ENCODE peak calls at places on chromosomes 16 and 17, in four cellular contexts. Q is cardiac muscle cell, V is thoracic aorta, F is A549. K is an unnamed sample.
A peak's percentile ranks its signal among the peaks of the same experiment; 100 is the strongest.

GRCh38 chr17:65988451-65988850 is 203.5 kb downstream of the CEP112 start:
- DNase-seq in Q (no peak), V (no peak), F (no peak), K (no peak)

GRCh38 chr16:54446639-54447038 is 160.1 kb upstream of the IRX3 start:
- DNase-seq in Q (no peak), V (peak; percentile 51), F (no peak), K (peak; percentile 82)

GRCh38 chr17:64399071-64399766 is 8.6 kb upstream of the PECAM1 start:
- DNase-seq in Q (no peak), V (no peak), F (no peak), K (no peak)

GRCh38 chr17:2994441-2994840 is 69.0 kb downstream of the OR1D5 start:
- DNase-seq in Q (no peak), V (no peak), F (no peak), K (no peak)

GRCh38 chr17:53032861-53033271 is 789.9 kb upstream of the KIF2B start:
- DNase-seq in Q (peak; percentile 94), V (no peak), F (no peak), K (peak; percentile 12)

GRCh38 chr16:84860383-84860782 is 40.6 kb downstream of the CRISPLD2 start:
- DNase-seq in Q (no peak), V (no peak), F (no peak), K (no peak)

GRCh38 chr17:47815106-47815918 is 6.3 kb downstream of the OSBPL7 start:
- DNase-seq in Q (no peak), V (no peak), F (no peak), K (no peak)

GRCh38 chr17:8360260-8360659 is 16.2 kb downstream of the KRABD2 start:
- DNase-seq in Q (no peak), V (no peak), F (no peak), K (no peak)

GRCh38 chr17:44533533-44534246 is 23.6 kb upstream of the FZD2 start:
- DNase-seq in Q (peak; percentile 96), V (peak; percentile 73), F (peak; percentile 99), K (peak; percentile 93)

GRCh38 chr17:46818319-46818928 is at the start of gene WNT3:
- DNase-seq in Q (peak; percentile 36), V (no peak), F (no peak), K (no peak)

GRCh38 chr16:85641776-85642176 is 28.7 kb downstream of the GSE1 start:
- DNase-seq in Q (no peak), V (no peak), F (no peak), K (no peak)

GRCh38 chr17:9470171-9470570 is 105.4 kb downstream of the STX8 start:
- DNase-seq in Q (no peak), V (no peak), F (no peak), K (peak; percentile 44)

GRCh38 chr16:66287416-66287815 is 79.1 kb upstream of the CDH5 start:
- DNase-seq in Q (no peak), V (no peak), F (no peak), K (no peak)

GRCh38 chr16:79947771-79948170 is 347.2 kb upstream of the MAF start:
- DNase-seq in Q (no peak), V (no peak), F (no peak), K (no peak)

GRCh38 chr16:9859706-9860105 is 322.5 kb downstream of the GRIN2A start:
- DNase-seq in Q (no peak), V (no peak), F (no peak), K (no peak)

GRCh38 chr17:8223356-8224063 is 13.1 kb upstream of the AURKB start:
- DNase-seq in Q (peak; percentile 76), V (no peak), F (peak; percentile 48), K (peak; percentile 50)

GRCh38 chr17:81315170-81315884 is 20.2 kb upstream of the SLC38A10 start:
- DNase-seq in Q (no peak), V (no peak), F (no peak), K (no peak)

GRCh38 chr17:19756551-19756950 is 8.5 kb upstream of the ALDH3A1 start:
- DNase-seq in Q (peak; percentile 27), V (no peak), F (no peak), K (no peak)

GRCh38 chr17:34443832-34444469 is 80.9 kb upstream of the CCL1 start:
- DNase-seq in Q (peak; percentile 21), V (no peak), F (peak; percentile 48), K (no peak)

GRCh38 chr17:20998571-20999043 is 44.2 kb downstream of the USP22 start:
- DNase-seq in Q (no peak), V (no peak), F (no peak), K (no peak)

GRCh38 chr16:29996773-29997250 is 771 bp downstream of the INO80E start:
- DNase-seq in Q (no peak), V (no peak), F (no peak), K (no peak)

GRCh38 chr17:81027038-81027437 is 7.9 kb upstream of the BAIAP2 start:
- DNase-seq in Q (no peak), V (no peak), F (no peak), K (no peak)

GRCh38 chr17:56752263-56752662 is 81.5 kb downstream of the C17orf67 start:
- DNase-seq in Q (no peak), V (no peak), F (no peak), K (no peak)

GRCh38 chr17:80385046-80385445 is 29.9 kb upstream of the ENDOV start:
- DNase-seq in Q (no peak), V (no peak), F (no peak), K (no peak)

GRCh38 chr16:54066451-54067056 is 220.0 kb downstream of the IRX3 start:
- DNase-seq in Q (no peak), V (no peak), F (no peak), K (no peak)

GRCh38 chr17:50539762-50540440 is 7.1 kb upstream of the SPATA20 start:
- DNase-seq in Q (no peak), V (no peak), F (no peak), K (no peak)

GRCh38 chr17:3524024-3524423 is 33.6 kb downstream of the TRPV3 start:
- DNase-seq in Q (no peak), V (no peak), F (no peak), K (no peak)

GRCh38 chr16:57815987-57816745 is 13.9 kb upstream of the KIFC3 start:
- DNase-seq in Q (peak; percentile 51), V (peak; percentile 76), F (peak; percentile 62), K (peak; percentile 97)

GRCh38 chr16:81627024-81627423 is 152.1 kb upstream of the PLCG2 start:
- DNase-seq in Q (no peak), V (no peak), F (no peak), K (no peak)

DNA sequence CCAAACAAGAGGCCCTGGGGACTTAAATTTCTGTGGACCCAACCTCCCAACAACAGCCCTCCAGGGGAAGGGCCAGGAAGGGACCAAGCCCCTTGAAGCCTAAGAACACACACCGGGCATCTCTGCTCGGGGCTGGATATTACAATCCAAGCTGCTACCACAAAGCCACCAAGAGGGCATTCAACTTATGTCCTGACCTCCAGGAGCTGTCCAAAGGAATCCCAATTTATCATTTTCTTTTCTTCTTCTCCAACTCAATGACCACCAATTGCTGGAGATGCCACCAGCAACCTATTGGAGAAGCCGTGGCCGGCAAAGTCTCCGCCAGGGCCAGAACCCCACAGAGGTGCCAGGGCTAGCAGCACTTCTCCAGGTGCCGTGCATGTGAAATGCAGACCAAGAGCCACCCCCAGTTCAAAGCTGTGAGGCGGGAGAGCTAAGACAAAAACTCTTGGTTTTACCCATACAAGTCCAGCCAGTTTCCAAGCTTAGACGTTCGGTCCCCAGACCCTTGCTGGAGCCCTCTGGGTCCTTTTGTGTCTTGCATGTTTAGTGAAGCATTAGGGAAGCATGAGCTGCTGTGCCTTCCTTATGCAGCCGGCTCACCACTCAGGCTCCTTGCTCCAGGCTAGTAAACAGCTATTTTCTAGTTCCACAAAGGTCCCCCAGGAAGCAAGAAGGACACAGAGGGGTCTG is 3.4 kb downstream of the PITPNA start:
- DNase-seq in Q (no peak), V (no peak), F (no peak), K (no peak)
- H3K4me1 ChIP-seq in Q (peaks cover 19% of the 10 kb centered on the region), V (peaks cover 27% of the 10 kb centered on the region), F (peaks cover 16% of the 10 kb centered on the region), K (no peaks in the 10 kb centered on the region)

DNA sequence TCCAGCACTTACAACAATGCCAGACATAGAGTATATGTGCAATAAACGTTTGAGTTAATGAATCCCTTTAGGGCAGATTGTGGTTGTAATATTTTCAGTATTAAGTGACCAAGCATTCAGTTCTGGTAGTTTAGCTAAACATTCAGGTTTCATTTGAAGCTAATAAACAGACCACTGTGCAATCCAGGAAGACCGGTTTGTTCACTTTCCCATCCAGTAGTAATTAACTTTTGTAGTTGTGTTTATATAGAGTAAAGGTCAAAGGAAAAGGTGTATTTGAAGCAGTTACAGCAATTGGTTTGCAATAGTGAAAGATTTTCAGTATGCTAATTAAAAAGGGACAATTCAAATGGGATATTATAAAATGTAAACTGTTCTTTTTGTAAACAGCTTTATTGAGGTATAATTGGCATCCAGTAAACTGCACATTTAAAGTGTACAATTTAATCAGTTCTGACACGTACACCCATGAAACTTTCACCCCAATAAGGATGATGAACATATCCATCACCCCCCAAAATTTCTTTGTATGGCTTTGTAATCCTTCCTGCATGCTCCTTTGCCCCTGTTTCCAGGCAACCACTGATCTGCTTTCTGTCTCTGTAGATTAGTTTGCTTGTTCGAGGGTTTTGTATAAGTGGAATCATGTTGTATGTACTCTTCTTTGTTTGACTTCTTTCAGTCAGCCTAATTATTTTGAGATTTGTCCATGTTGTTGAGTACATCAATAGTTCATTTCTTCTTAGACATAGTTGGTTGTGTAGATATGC is 26.2 kb downstream of the MRTFB start:
- DNase-seq in Q (peak; percentile 44), V (no peak), F (no peak), K (no peak)
- H3K4me1 ChIP-seq in Q (peaks cover 71% of the 10 kb centered on the region), V (peaks cover 12% of the 10 kb centered on the region), F (peaks cover 11% of the 10 kb centered on the region), K (no peaks in the 10 kb centered on the region)

GRCh38 chr17:78896091-78896833 is 6.7 kb downstream of the CEP295NL start:
- DNase-seq in Q (no peak), V (no peak), F (no peak), K (no peak)

GRCh38 chr17:78896834-78897638 is 6.0 kb downstream of the CEP295NL start:
- DNase-seq in Q (no peak), V (no peak), F (no peak), K (no peak)

GRCh38 chr17:78893684-78894083 is 9.3 kb downstream of the CEP295NL start:
- DNase-seq in Q (no peak), V (no peak), F (no peak), K (no peak)

GRCh38 chr17:78897639-78897996 is 5.4 kb downstream of the CEP295NL start:
- DNase-seq in Q (no peak), V (no peak), F (no peak), K (no peak)

DNA sequence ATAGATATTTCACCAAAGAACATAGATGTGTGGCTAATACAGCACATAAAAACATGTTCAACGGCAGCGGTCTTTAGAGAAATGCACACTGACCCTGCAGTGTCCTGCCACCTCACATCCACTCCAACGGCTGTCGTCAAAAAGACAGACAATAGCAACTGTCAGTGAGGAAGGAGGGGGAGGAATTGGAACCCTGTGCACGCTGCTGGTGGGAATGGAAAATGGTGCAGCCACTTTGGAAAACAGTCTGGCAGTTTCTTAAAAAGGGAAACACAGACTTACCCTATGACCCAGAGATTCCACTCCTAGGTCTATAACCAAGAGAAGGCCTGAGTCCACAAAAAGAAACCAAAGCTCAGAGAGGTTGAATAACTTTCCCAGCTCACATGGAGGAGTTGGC is 7.7 kb downstream of the CEP295NL start:
- DNase-seq in Q (no peak), V (no peak), F (no peak), K (no peak)
- H3K4me1 ChIP-seq in Q (peaks cover 7% of the 10 kb centered on the region), V (peaks cover 93% of the 10 kb centered on the region), F (peaks cover 3% of the 10 kb centered on the region), K (peaks cover 21% of the 10 kb centered on the region)

DNA sequence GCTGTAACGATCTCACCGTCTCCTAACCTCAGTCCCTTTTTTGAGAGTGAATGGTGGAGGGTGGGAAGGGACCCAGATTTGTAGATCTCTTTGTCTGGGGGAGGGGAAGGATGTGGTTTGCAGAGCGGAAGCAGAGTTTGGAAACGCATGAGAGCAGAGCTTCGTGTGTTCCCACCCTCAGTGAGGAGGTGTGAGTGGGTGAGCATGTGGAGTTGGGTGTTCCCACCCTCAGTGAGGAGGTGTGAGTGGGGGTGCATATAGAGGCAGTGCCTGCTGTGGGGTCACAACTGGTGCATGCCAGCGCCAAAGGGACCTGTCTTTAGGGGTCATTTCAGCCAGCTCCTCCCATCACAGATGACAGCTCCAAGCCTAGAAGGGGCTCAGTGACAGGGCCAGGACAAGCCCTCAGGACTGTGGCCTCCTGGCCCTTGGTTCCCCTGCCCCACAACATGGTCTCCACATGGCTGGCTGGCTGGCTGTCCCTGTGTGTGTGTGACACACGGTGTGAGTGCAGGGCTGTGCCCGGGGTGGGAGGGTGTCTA is 1.8 kb upstream of the CISD3 start:
- DNase-seq in Q (no peak), V (no peak), F (no peak), K (no peak)
- H3K4me1 ChIP-seq in Q (no peaks in the 10 kb centered on the region), V (peaks cover 39% of the 10 kb centered on the region), F (peaks cover 27% of the 10 kb centered on the region), K (peaks cover 10% of the 10 kb centered on the region)

K was measured in fibroblast of lung.